ENCODE peak calls at places on chromosomes 6 and 20, in four cellular contexts. L is lower lobe of right lung, J is right cardiac atrium, Q is left lung. N is an unnamed sample. For H3K4me1, the result is how much of the 10 kb centered on the place peaks cover.

GRCh38 chr6:524803-525202 is 132.1 kb downstream of the HUS1B start:
- DNase-seq in Q (no peak), L (no peak), J (no peak), N (no peak)

GRCh38 chr6:82076855-82077254 is 170.7 kb downstream of the IBTK start:
- DNase-seq in Q (no peak), J (no peak), L (no peak), N (no peak)

GRCh38 chr20:16709017-16709416 is 20.8 kb upstream of the SNRPB2 start:
- DNase-seq in J (no peak), Q (no peak), L (no peak), N (no peak)

GRCh38 chr6:119313937-119314893 is 35.3 kb downstream of the MAN1A1 start:
- DNase-seq in J (no peak), Q (no peak), L (no peak), N (no peak)

GRCh38 chr6:154555075-154555677 is 44.7 kb upstream of the CNKSR3 start:
- DNase-seq in Q (no peak), J (no peak), L (no peak), N (no peak)

GRCh38 chr6:38867726-38868125 is 152.6 kb downstream of the DNAH8 start:
- DNase-seq in L (no peak), J (no peak), Q (no peak), N (no peak)

GRCh38 chr6:39892490-39893129 is 41.7 kb downstream of the MOCS1 start:
- DNase-seq in Q (peak), J (peak), L (peak), N (peak)

GRCh38 chr6:88301888-88302768 is 136.0 kb upstream of the CNR1 start:
- DNase-seq in L (no peak), Q (no peak), J (no peak), N (no peak)

GRCh38 chr6:3421763-3422456 is 34.9 kb downstream of the SLC22A23 start:
- DNase-seq in L (no peak), J (no peak), Q (no peak), N (no peak)

GRCh38 chr6:35216832-35217811 is 3.4 kb downstream of the SCUBE3 start:
- DNase-seq in J (no peak), L (no peak), Q (no peak), N (no peak)

GRCh38 chr6:35219683-35220326 is 6.0 kb downstream of the SCUBE3 start:
- DNase-seq in J (no peak), Q (no peak), L (no peak), N (no peak)

GRCh38 chr6:35216412-35216732 is 2.6 kb downstream of the SCUBE3 start:
- DNase-seq in L (no peak), Q (no peak), J (no peak), N (no peak)

GRCh38 chr6:35218456-35218855 is 4.7 kb downstream of the SCUBE3 start:
- DNase-seq in J (no peak), Q (no peak), L (no peak), N (no peak)

GRCh38 chr6:35218021-35218420 is 4.3 kb downstream of the SCUBE3 start:
- DNase-seq in Q (no peak), L (no peak), J (no peak), N (no peak)
- H3K27ac ChIP-seq in Q (no peak), L (no peak), J (no peak), N (no peak)

GRCh38 chr6:11213305-11214106 is 19.0 kb downstream of the NEDD9 start:
- DNase-seq in L (no peak), J (peak), Q (no peak), N (no peak)

GRCh38 chr6:11215773-11216172 is 16.7 kb downstream of the NEDD9 start:
- DNase-seq in L (no peak), J (no peak), Q (no peak), N (no peak)

GRCh38 chr6:11214438-11214837 is 18.0 kb downstream of the NEDD9 start:
- DNase-seq in J (no peak), Q (no peak), L (no peak), N (no peak)

GRCh38 chr6:11212625-11213024 is 19.8 kb downstream of the NEDD9 start:
- DNase-seq in L (no peak), J (peak), Q (no peak), N (no peak)

DNA sequence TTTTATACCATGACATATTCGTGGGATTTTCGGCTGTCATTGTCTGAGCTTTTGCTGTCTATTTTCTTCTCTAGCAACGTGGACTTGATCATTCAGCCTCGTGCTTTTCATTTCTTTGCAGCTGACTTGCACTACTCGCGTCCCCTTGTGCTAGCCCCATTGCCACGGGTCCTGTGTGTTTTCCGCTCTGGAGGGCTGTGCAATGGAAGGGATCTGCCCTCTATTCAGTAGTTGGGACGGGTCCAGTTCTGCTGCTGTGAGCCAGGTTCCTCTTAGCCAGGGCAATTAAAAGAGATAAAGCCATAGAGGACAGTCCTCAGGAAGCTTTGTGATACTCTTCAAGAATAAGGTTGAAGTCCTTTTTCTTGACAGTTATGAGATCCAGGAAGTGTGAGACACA is 17.6 kb downstream of the NEDD9 start:
- DNase-seq in J (no peak), Q (no peak), L (no peak), N (no peak)
- H3K4me3 ChIP-seq in J (no peak), Q (no peak), L (no peak), N (no peak)

GRCh38 chr6:108675226-108676160 is 114.8 kb downstream of the FOXO3 start:
- DNase-seq in L (no peak), J (no peak), Q (no peak), N (no peak)
- H3K4me1 ChIP-seq in L (half or more), J (under half), Q (under half), N (under half)

GRCh38 chr20:45508068-45508886 is 7.1 kb downstream of the SPINT3 start:
- DNase-seq in J (no peak), L (no peak), Q (no peak), N (no peak)

GRCh38 chr20:45510242-45510862 is 5.1 kb downstream of the SPINT3 start:
- DNase-seq in Q (no peak), J (no peak), L (no peak), N (no peak)

GRCh38 chr20:45506398-45506797 is 9.0 kb downstream of the SPINT3 start:
- DNase-seq in L (no peak), Q (no peak), J (no peak), N (no peak)

GRCh38 chr20:45509091-45509490 is 6.3 kb downstream of the SPINT3 start:
- DNase-seq in Q (no peak), L (no peak), J (no peak), N (no peak)

DNA sequence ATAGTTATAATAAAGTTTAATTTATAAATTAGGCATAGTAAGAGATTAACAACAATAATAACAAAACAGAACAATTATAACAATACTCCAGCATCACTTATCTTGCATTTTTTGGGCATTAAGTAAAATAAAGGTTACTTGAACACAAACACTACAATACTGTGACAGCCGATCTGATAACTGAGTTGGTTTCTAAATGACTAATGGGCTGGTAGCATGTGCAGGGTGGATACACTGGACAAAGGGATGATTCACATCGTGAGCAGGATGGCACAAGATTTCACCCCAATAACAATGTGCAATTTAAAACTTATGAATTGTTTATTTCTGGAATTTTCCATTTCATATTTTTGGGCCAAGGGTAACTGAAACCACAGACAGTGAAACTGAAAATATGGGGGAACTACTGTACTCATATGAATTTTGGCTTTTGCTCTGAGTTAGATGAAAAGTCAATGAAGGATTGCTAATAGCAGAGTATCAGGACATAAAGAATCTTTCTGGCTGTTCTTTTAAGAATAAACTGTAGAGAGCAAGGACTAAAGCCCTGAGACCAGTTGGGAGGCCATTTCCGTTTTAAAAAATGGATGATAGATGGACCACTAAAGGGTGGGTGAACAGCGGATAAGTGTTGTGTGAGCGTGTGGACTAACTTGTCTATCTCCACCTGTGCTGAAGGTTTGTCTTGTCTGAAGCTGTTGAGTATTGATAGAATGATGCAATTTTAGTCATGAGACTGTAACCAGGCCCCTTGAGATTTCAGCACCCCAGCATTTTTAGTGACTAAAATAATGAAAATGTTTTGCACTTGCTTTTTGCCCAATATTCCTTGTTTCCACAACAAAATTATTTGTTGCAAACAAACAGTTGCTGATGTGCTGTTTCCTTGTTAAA is 8.2 kb downstream of the SPINT3 start:
- DNase-seq in L (no peak), J (no peak), Q (no peak), N (no peak)
- H3K27ac ChIP-seq in L (no peak), J (no peak), Q (no peak), N (no peak)

GRCh38 chr6:24906314-24906713 is 29.4 kb downstream of the RIPOR2 start:
- DNase-seq in J (no peak), L (no peak), Q (no peak), N (no peak)

GRCh38 chr6:24902782-24903181 is 33.0 kb downstream of the RIPOR2 start:
- DNase-seq in Q (no peak), L (no peak), J (no peak), N (no peak)

GRCh38 chr6:24907959-24908358 is 27.8 kb downstream of the RIPOR2 start:
- DNase-seq in Q (no peak), L (no peak), J (no peak), N (no peak)

GRCh38 chr6:24903681-24904080 is 32.1 kb downstream of the RIPOR2 start:
- DNase-seq in L (no peak), J (no peak), Q (no peak), N (no peak)

DNA sequence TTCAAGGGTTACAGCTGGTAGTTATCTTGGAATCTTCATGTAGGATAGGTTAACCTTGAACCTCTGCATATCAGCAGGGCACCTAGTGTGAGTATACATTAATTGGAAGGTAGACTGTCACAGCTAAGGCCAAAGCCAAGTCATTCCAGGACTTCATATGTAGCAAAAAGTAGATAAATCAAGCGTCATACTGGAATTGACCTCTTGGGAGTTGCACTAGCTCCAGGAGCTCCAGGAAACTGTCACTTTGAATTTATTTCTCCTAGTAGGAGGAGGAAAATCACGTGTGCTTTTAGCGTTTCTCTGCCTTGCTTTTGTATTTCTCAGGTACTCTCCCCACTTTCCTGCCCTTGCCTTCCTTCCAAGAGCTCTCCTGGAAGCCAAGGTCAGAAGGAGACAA is 30.3 kb downstream of the RIPOR2 start:
- DNase-seq in L (no peak), Q (no peak), J (no peak), N (no peak)
- H3K4me3 ChIP-seq in L (no peak), Q (no peak), J (no peak), N (no peak)

DNA sequence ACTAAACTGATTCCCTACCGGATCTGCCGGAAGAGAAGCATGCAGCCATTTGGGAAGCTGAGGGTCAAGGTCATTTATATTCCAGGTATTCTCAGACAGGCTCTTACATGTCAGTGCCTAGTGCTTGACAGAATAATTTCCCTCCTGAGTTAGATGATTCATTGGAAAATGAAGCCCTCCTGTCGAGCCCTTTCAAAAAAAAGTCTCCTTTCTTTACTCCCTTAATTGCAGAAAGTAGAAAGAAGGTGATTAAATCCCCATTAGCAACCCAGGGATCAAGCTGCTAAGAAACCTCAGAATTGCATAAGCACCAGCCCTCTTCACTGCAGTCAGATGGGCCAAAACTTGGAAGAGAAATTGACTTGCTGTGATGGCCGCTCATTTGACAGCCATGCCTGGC is 60.9 kb upstream of the ARMH2 start:
- DNase-seq in J (no peak), Q (no peak), L (no peak), N (no peak)
- H3K4me1 ChIP-seq in J (under half), Q (under half), L (under half), N (under half)

GRCh38 chr20:23125625-23126191 is 39.6 kb upstream of the CD93 start:
- DNase-seq in L (peak), Q (peak), J (peak), N (no peak)
- H3K27ac ChIP-seq in L (peak), Q (peak), J (peak), N (no peak)

DNA sequence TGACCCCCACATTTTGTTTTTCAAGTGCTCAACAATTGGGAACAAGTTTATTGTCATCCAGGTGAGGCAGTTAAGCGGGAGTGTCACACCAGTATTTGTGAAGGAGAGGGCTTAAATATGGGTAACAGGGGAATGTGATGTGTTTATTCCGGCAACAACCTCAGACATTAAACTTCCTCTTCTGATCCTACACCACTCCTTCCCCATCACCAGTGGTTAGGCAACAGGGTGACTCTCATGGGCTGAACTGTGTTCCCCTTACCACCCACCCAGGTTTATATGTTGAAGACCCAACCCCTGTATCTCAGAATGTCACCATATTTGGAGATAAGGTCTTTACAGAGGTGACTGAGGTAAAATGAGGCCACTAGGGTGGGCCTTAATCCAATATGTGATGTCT is 52.1 kb upstream of the RNF182 start:
- DNase-seq in J (no peak), L (no peak), Q (no peak), N (no peak)
- H3K4me3 ChIP-seq in J (no peak), L (no peak), Q (no peak), N (no peak)

N was measured in ovary.